ENCODE peak calls at places on chromosomes 4 and X, in eight cellular contexts. R is colonic mucosa, C is tibial nerve, Z is fibroblast of lung, Y is endodermal cell, P is Peyer's patch, U is epithelial cell of proximal tubule, N is left ventricle myocardium inferior. G is an unnamed sample.
A peak's percentile ranks its signal among the peaks of the same experiment; 100 is the strongest.

GRCh38 chrX:91434351-91435168 is at the start of gene PABPC5:
- DNase-seq in R (peak; percentile 31), C (peak; percentile 63), Z (peak; percentile 87), Y (peak; percentile 95), P (peak; percentile 23), U (no peak), N (peak; percentile 78), G (peak; percentile 66)

GRCh38 chr4:82865592-82865991 is 25.4 kb downstream of the SEC31A start:
- DNase-seq in R (no peak), C (no peak), Z (peak; percentile 93), Y (no peak), P (no peak), U (peak; percentile 81), N (no peak), G (peak; percentile 91)

GRCh38 chr4:183356931-183357675 is 34.9 kb upstream of the CLDN24 start:
- DNase-seq in R (no peak), C (no peak), Z (no peak), Y (no peak), P (no peak), U (no peak), N (no peak), G (no peak)

GRCh38 chr4:151730003-151730559 is 30.7 kb downstream of the GATB start:
- DNase-seq in R (peak; percentile 74), C (no peak), Z (no peak), Y (peak; percentile 72), P (no peak), U (no peak), N (no peak), G (no peak)

GRCh38 chr4:121376097-121376496 is 4.7 kb downstream of the QRFPR start:
- DNase-seq in R (no peak), C (no peak), Z (no peak), Y (no peak), P (no peak), U (no peak), N (no peak), G (no peak)

GRCh38 chrX:105527759-105528158 is 294.6 kb upstream of the NRK start:
- DNase-seq in R (no peak), C (no peak), Z (peak; percentile 12), Y (no peak), P (no peak), U (no peak), N (no peak), G (no peak)

GRCh38 chrX:69282893-69283690 is 117.8 kb upstream of the PJA1 start:
- DNase-seq in R (no peak), C (no peak), Z (no peak), Y (no peak), P (no peak), U (no peak), N (no peak), G (no peak)

GRCh38 chr4:48342559-48342878 is 1.2 kb downstream of the SLAIN2 start:
- DNase-seq in R (no peak), C (no peak), Z (peak; percentile 13), Y (no peak), P (no peak), U (no peak), N (no peak), G (no peak)

GRCh38 chr4:126061655-126062054 is 746.9 kb downstream of the FAT4 start:
- DNase-seq in R (no peak), C (no peak), Z (no peak), Y (no peak), P (no peak), U (no peak), N (no peak), G (no peak)

GRCh38 chr4:126799471-126799870 is 833.3 kb upstream of the INTU start:
- DNase-seq in R (no peak), C (no peak), Z (peak; percentile 71), Y (no peak), P (no peak), U (no peak), N (no peak), G (no peak)

GRCh38 chr4:32207456-32207855 is 1487.3 kb downstream of the PCDH7 start:
- DNase-seq in R (no peak), C (no peak), Z (no peak), Y (no peak), P (no peak), U (no peak), N (no peak), G (no peak)

GRCh38 chrX:103248553-103248952 is 6.4 kb downstream of the TCEAL8 start:
- DNase-seq in R (no peak), C (no peak), Z (peak; percentile 42), Y (no peak), P (no peak), U (no peak), N (no peak), G (no peak)

DNA sequence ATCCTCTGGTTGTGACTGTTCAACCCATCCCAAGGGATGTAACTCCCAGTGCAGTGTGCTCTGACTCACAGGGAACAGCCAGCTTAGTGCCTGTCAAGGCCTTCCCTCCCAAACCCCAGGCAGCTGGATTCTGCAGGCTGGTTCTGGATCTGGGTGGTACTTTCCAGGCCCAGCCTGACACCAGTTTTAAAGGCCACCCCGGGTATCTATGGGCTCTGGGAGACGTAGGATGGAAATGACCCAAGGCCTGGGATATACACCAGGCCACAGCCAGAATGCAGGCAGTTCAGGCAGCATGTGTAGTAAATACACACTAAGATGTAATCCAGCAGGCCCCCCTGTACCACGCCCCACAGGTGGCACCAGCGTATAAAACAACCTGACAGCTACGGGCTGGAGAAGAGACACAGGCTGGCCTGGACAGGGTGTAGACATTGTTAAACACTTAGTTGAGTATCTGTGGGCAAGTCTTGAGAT is 64.2 kb downstream of the SPINK2 start:
- DNase-seq in R (no peak), C (no peak), Z (peak; percentile 66), Y (peak; percentile 61), P (peak; percentile 47), U (no peak), N (no peak), G (no peak)
- H3K4me3 ChIP-seq in R (no peak overlapping the region), C (no peak overlapping the region), Z (no peak overlapping the region), Y (no peak overlapping the region), P (no peak overlapping the region), U (no peak overlapping the region), N (no peak overlapping the region), G (no peak overlapping the region)

DNA sequence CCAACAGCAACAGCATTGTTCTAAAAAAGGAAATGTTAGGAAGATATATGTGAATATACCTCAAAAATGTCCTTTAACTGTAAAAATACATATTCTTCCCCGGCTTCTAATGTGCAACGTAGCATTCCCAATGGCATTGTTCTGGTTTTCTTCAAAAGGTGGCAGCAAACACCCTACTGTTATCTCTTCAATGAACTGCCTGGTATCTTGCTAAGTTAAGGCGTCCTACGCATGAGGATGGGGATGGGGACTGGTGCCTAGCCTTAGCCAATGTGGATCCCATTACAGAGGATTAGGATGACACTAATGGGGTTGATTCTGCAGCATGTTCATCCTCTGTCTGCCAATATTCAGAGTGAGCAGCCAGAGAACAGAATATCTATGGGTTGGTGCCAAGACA is 334.9 kb upstream of the ADGRL3 start:
- DNase-seq in R (no peak), C (no peak), Z (peak; percentile 15), Y (peak; percentile 53), P (no peak), U (no peak), N (no peak), G (no peak)
- TF ChIP-seq CTCF in R (no peak), C (peak; percentile 8), Z (peak; percentile 20), Y (peak; percentile 70), P (no peak), U (no peak), N (peak; percentile 27), G (no peak)

GRCh38 chr4:169136330-169136729 is 126.3 kb upstream of the CBR4 start:
- DNase-seq in R (no peak), C (no peak), Z (no peak), Y (no peak), P (no peak), U (no peak), N (no peak), G (no peak)
- H3K4me3 ChIP-seq in R (no peak overlapping the region), C (no peak overlapping the region), Z (no peak overlapping the region), Y (no peak overlapping the region), P (no peak overlapping the region), U (no peak overlapping the region), N (no peak overlapping the region), G (no peak overlapping the region)

GRCh38 chr4:10478621-10479020 is 21.4 kb upstream of the ZNF518B start:
- DNase-seq in R (no peak), C (no peak), Z (no peak), Y (no peak), P (no peak), U (no peak), N (no peak), G (no peak)
- TF ChIP-seq CTCF in R (no peak), C (no peak), Z (no peak), Y (no peak), P (no peak), U (no peak), N (no peak), G (no peak)

GRCh38 chrX:107776649-107777535 is 641 bp upstream of the NCBP2L start:
- DNase-seq in R (peak; percentile 78), C (peak; percentile 75), Z (peak; percentile 93), Y (peak; percentile 96), P (peak; percentile 83), U (peak; percentile 50), N (peak; percentile 67), G (peak; percentile 31)

GRCh38 chrX:107780525-107780924 is 3.0 kb downstream of the NCBP2L start:
- DNase-seq in R (no peak), C (no peak), Z (no peak), Y (no peak), P (no peak), U (no peak), N (no peak), G (no peak)

GRCh38 chrX:107775734-107776511 is at the start of gene TSC22D3:
- DNase-seq in R (peak; percentile 71), C (peak; percentile 69), Z (peak; percentile 79), Y (peak; percentile 93), P (peak; percentile 62), U (peak; percentile 19), N (peak; percentile 79), G (peak; percentile 4)

GRCh38 chrX:107775000-107775733 is 420 bp downstream of the TSC22D3 start:
- DNase-seq in R (no peak), C (no peak), Z (no peak), Y (peak; percentile 74), P (no peak), U (no peak), N (no peak), G (no peak)

DNA sequence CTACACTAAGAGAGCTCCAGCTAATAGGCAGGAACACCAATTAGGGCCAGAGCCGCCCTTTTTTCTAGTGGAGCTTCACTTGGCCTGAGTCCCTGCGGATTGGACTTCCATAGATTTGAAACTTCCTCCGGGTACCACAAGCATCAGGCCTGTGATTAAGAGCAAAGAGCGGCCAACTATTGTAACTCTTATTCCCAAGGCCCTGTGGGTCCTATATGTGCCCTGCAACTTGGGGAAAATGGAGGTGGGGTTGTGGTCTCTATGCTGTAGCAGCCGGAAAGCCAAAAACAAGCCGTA is at the start of gene NCBP2L:
- DNase-seq in R (no peak), C (no peak), Z (no peak), Y (no peak), P (no peak), U (no peak), N (no peak), G (no peak)
- H3K4me3 ChIP-seq in R (no peak within 1 kb of the TSS), C (peak within 1 kb of the TSS; percentile 69), Z (peak within 1 kb of the TSS; percentile 61), Y (peak within 1 kb of the TSS; percentile 65), P (peak within 1 kb of the TSS; percentile 47), U (peak within 1 kb of the TSS; percentile 63), N (peak within 1 kb of the TSS; percentile 73), G (no peak within 1 kb of the TSS)